ENCODE peak calls at places on chromosomes 12 and 14, in five cellular contexts. P is IMR-90; R is naive thymus-derived CD4-positive, alpha-beta T cell; V is dorsolateral prefrontal cortex; F is PC-3. D is an unnamed sample.

GRCh38 chr14:61564623-61565091 is 130.7 kb upstream of the HIF1A start:
- DNase-seq in P (peak; percentile 97), R (no peak), V (no peak), F (peak; percentile 99), D (peak; percentile 97)

GRCh38 chr12:98064501-98064900 is 450.9 kb upstream of the TMPO start:
- DNase-seq in P (no peak), R (no peak), V (no peak), F (no peak), D (no peak)

GRCh38 chr14:104844306-104845032 is 20.6 kb upstream of the CEP170B start:
- DNase-seq in P (no peak), R (no peak), V (peak; percentile 57), F (peak; percentile 28), D (no peak)

GRCh38 chr12:124520896-124521295 is 46.5 kb downstream of the NCOR2 start:
- DNase-seq in P (no peak), R (no peak), V (no peak), F (no peak), D (no peak)

GRCh38 chr14:65948302-65948701 is 535.8 kb downstream of the FUT8 start:
- DNase-seq in P (no peak), R (no peak), V (no peak), F (no peak), D (no peak)

GRCh38 chr14:36091096-36091495 is 85.4 kb downstream of the PTCSC3 start:
- DNase-seq in P (peak; percentile 93), R (no peak), V (no peak), F (peak; percentile 75), D (peak; percentile 39)

GRCh38 chr12:120956579-120957360 is 21.6 kb upstream of the HNF1A start:
- DNase-seq in P (no peak), R (no peak), V (no peak), F (no peak), D (no peak)

GRCh38 chr12:49059063-49059384 is 1.6 kb downstream of the KMT2D start:
- DNase-seq in P (no peak), R (no peak), V (no peak), F (no peak), D (no peak)

GRCh38 chr12:65965358-65965757 is 141.1 kb downstream of the HMGA2 start:
- DNase-seq in P (peak; percentile 93), R (no peak), V (no peak), F (peak; percentile 70), D (peak; percentile 60)

GRCh38 chr12:21169878-21170472 is 39.0 kb downstream of the SLCO1B1 start:
- DNase-seq in P (peak; percentile 25), R (no peak), V (no peak), F (peak; percentile 54), D (peak; percentile 55)

GRCh38 chr12:132485619-132486018 is 4.3 kb upstream of the FBRSL1 start:
- DNase-seq in P (no peak), R (no peak), V (no peak), F (no peak), D (no peak)

GRCh38 chr12:132484891-132485441 is 5.0 kb upstream of the FBRSL1 start:
- DNase-seq in P (no peak), R (no peak), V (no peak), F (no peak), D (no peak)

GRCh38 chr12:132483208-132483607 is 6.7 kb upstream of the FBRSL1 start:
- DNase-seq in P (no peak), R (no peak), V (no peak), F (no peak), D (no peak)

GRCh38 chr12:132483612-132484011 is 6.3 kb upstream of the FBRSL1 start:
- DNase-seq in P (no peak), R (no peak), V (no peak), F (no peak), D (no peak)

DNA sequence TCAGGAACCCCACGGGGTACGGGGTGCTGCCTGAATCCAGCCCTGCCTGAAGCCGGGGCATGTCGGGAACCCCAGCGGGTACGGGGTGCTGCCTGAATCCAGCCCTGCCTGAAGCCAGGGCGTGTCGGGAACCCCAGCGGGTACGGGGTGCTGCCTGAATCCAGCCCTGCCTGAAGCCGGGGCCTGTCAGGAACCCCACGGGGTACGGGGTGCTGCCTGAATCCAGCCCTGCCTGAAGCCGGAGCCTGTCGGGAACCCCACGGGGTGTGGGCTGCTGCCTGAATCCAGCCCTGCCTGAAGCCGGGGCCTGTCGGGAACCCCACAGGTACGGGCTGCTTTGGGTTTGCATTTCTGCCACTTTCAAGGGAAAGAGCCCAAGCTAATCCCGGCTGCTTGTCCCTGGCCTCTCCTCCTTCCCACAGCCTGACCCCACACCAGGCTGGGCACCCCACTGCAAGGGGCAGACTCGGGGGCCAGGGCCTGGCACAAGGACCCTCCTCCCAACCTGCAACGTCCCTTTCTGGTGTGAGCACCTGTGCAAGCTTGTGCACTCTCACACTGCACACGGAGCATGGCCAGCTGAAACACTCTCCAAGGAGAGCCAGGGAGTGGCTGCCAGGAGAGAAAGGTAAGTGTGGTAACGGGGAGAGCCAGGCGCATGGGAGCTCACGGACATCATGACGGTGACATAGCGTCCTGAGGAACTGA is 5.6 kb upstream of the FBRSL1 start:
- DNase-seq in P (no peak), R (no peak), V (no peak), F (no peak), D (no peak)
- H3K27me3 ChIP-seq in P (peaks cover 27% of the 10 kb centered on the region), R (no peaks in the 10 kb centered on the region), V (no peaks in the 10 kb centered on the region), F (peaks cover 3% of the 10 kb centered on the region), D (peaks cover 14% of the 10 kb centered on the region)

GRCh38 chr12:27009926-27010325 is 4.3 kb downstream of the TM7SF3 start:
- DNase-seq in P (no peak), R (no peak), V (no peak), F (peak; percentile 52), D (no peak)
- H3K27ac ChIP-seq in P (no peak overlapping the region), R (no peak overlapping the region), V (no peak overlapping the region), F (no peak overlapping the region), D (no peak overlapping the region)

DNA sequence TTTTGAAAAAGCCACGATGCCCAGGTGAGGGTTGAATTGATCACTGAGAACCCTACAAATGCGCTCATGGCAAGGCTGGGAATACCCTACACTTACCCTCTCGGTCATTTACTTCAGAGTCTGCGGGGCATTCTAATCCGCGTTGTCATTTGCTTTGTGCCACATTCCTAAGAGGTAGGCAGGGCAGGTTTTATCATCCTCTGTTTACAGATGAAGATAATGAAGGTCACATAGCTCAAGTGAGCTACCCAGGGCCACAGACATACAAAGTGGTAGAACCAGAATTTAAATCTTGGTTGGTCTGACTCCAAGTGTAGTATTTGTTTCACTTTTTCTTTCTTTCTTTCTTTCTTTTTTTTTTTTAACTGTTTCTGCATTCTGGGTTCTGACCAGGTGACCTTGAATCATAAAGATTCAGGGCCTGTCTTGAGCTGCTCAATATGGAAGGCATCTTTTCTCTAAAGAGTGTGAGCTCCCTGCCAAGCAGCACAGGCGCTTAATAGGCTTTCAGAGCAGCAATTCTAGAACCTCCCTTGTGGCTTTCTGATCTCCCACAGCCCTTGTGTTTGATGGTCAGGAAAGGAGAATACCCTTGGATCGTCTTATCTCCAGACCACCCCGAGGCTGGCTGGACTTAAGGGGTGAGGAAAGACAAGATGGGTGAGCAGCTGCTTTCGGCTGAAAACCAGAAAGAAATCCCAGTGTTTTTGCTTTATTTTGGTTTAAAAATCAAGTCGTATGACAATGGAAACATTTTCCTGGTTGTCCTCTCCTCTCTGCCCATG is 662 bp upstream of the BATF start:
- DNase-seq in P (no peak), R (no peak), V (no peak), F (peak; percentile 72), D (no peak)
- H3K4me3 ChIP-seq in P (no peak overlapping the region), R (peak overlapping the region; percentile 84), V (no peak overlapping the region), F (no peak overlapping the region), D (no peak overlapping the region)

DNA sequence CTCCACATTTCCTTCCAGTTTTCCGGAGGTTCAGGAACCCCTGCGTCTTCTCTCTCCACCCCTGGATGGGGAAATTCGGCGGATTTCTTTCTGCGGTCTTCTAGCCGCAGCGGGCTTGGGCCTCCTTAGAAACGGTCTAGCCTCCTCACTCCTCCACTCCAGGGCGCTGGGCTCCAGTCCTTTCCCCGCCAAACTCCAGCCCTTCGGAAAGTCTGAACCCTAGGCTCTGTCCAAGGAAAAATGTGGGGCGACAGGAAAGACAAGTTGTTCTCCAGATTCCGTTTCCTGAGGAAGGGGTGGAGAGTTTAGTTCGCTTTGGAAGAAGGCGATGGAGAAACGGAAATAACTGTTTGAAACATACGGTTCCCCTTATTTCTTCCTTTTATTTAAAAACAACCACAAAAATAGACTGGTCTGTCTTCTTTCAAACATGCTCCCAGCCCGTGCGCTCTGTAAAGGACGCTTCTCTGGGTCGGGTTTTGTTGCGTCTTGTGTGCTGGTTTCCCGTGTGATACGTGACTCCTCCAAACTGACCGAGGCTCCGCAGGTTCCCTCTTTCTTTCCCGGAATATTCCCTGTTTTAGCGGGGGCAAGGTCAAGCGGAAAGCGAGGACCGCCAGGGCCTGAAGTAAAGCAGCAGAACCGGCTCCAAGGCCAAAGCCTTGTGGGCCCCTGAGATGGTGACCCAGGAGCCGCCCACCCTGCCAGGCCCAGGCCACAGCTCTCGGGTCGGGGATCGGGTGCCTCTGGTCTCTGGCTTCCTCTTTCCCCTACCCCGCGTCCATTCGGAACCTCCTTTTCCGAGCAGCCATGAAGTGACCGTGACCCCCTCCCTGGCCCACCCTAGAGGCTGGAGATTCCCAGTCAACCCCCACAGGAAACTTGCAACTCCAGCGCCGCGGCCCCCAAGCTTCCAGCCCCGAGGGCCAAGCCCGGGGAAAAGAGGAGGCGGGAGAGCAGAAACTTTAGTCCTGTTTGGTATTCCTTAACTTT is 1.1 kb upstream of the HOXC10 start:
- DNase-seq in P (no peak), R (no peak), V (no peak), F (no peak), D (no peak)
- H3K27me3 ChIP-seq in P (peaks cover 95% of the 10 kb centered on the region), R (peaks cover 53% of the 10 kb centered on the region), V (peaks cover 92% of the 10 kb centered on the region), F (no peaks in the 10 kb centered on the region), D (peaks cover 93% of the 10 kb centered on the region)

GRCh38 chr14:81434230-81434629 is 34.1 kb upstream of the STON2 start:
- DNase-seq in P (no peak), R (no peak), V (no peak), F (no peak), D (no peak)

GRCh38 chr14:81436296-81437138 is 36.4 kb upstream of the STON2 start:
- DNase-seq in P (peak; percentile 45), R (no peak), V (peak; percentile 47), F (peak; percentile 87), D (peak; percentile 23)

GRCh38 chr14:81437226-81437625 is 37.1 kb upstream of the STON2 start:
- DNase-seq in P (no peak), R (no peak), V (no peak), F (no peak), D (no peak)

GRCh38 chr14:81435048-81435577 is 35.0 kb upstream of the STON2 start:
- DNase-seq in P (no peak), R (no peak), V (no peak), F (no peak), D (no peak)

DNA sequence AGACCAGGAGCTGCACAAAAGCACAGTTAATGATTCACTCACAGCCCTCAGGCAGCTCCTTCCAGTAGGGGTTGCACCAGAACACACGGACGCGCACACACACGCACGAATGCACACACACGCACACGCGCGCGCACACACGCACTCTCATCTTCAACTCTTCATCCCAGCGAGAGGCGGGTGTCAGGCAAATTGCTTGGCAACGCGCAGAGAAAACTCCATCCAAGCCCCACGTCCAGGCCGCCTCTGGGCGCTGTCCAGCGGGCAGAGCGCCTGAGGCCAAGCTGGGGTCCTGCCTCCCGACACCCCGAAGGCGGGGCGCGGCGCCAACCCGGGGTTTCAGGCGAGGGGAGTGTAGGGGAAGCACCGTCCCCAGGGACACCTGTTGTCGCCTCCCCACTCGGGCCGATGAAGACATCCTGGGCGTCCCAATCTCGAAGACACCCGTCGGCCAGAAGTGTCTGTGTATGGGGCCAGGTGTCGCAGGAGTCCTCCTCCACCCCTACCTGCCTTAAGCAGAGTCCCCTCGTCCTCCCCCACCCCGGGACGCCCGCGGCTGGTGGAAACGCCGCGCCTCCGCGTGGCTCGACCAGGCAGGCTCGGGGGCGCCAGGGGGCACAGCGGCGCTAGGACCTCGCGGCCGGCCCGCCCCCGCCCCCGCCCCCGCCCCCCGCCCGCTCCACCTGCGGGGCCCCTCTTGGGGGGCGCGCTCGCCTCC is 35.6 kb upstream of the STON2 start:
- DNase-seq in P (peak; percentile 2), R (no peak), V (peak; percentile 24), F (peak; percentile 57), D (no peak)
- H3K27ac ChIP-seq in P (no peak overlapping the region), R (no peak overlapping the region), V (peak overlapping the region; percentile 25), F (no peak overlapping the region), D (no peak overlapping the region)